ENCODE peak calls at places on chromosomes 4 and X, in four cellular contexts. I, U, J and E are unnamed samples.
A peak's percentile ranks its signal among the peaks of the same experiment; 100 is the strongest.

GRCh38 chrX:96314974-96315373 is 369.7 kb upstream of the DIAPH2 start:
- DNase-seq in I (no peak), U (no peak), J (no peak), E (no peak)

GRCh38 chrX:107724653-107725052 is 50.9 kb downstream of the TSC22D3 start:
- DNase-seq in I (no peak), U (no peak), J (no peak), E (no peak)

GRCh38 chr4:154686838-154687237 is 57.0 kb upstream of the LRAT start:
- DNase-seq in I (no peak), U (no peak), J (no peak), E (no peak)

GRCh38 chrX:8565729-8566128 is 101.1 kb downstream of the VCX3B start:
- DNase-seq in I (no peak), U (no peak), J (no peak), E (no peak)

GRCh38 chr4:113899260-113900177 is 79.9 kb downstream of the ARSJ start:
- DNase-seq in I (no peak), U (no peak), J (peak; percentile 45), E (no peak)

GRCh38 chrX:54439967-54440871 is at the start of gene TSR2:
- DNase-seq in I (peak; percentile 87), U (peak; percentile 74), J (peak; percentile 60), E (peak; percentile 89)

GRCh38 chr4:100790838-100791615 is 273.2 kb upstream of the EMCN start:
- DNase-seq in I (no peak), U (no peak), J (no peak), E (no peak)

GRCh38 chr4:114318309-114318708 is 280.3 kb upstream of the UGT8 start:
- DNase-seq in I (no peak), U (no peak), J (no peak), E (no peak)

GRCh38 chr4:114497116-114497515 is 101.5 kb upstream of the UGT8 start:
- DNase-seq in I (no peak), U (no peak), J (no peak), E (no peak)

GRCh38 chr4:150789864-150790263 is 207.9 kb downstream of the MAB21L2 start:
- DNase-seq in I (no peak), U (no peak), J (no peak), E (no peak)

GRCh38 chrX:39308126-39308525 is 506.9 kb downstream of the MID1IP1 start:
- DNase-seq in I (no peak), U (no peak), J (no peak), E (no peak)

GRCh38 chrX:63754141-63754859 is 30.7 kb downstream of the ARHGEF9 start:
- DNase-seq in I (no peak), U (no peak), J (no peak), E (peak; percentile 37)

GRCh38 chr4:162972661-162973202 is 194.0 kb downstream of the NAF1 start:
- DNase-seq in I (no peak), U (no peak), J (no peak), E (no peak)

GRCh38 chr4:151541438-151542071 is 132.6 kb downstream of the FHIP1A start:
- DNase-seq in I (no peak), U (no peak), J (no peak), E (no peak)

GRCh38 chr4:88609387-88609786 is 17.1 kb downstream of the HERC3 start:
- DNase-seq in I (no peak), U (no peak), J (no peak), E (no peak)

GRCh38 chrX:44874481-44875184 is 1.6 kb downstream of the KDM6A start:
- DNase-seq in I (no peak), U (no peak), J (no peak), E (peak; percentile 42)

GRCh38 chr4:25085621-25086020 is 54.9 kb upstream of the LGI2 start:
- DNase-seq in I (no peak), U (peak; percentile 42), J (no peak), E (no peak)

GRCh38 chrX:49309401-49309981 is 6.0 kb downstream of the GAGE10 start:
- DNase-seq in I (no peak), U (no peak), J (no peak), E (no peak)

GRCh38 chr4:75494563-75494962 is 19.6 kb downstream of the RCHY1 start:
- DNase-seq in I (no peak), U (no peak), J (no peak), E (no peak)

GRCh38 chr4:76905521-76905920 is 7.6 kb upstream of the SOWAHB start:
- DNase-seq in I (no peak), U (no peak), J (no peak), E (no peak)

GRCh38 chr4:82201805-82202636 is 171.8 kb downstream of the HNRNPD start:
- DNase-seq in I (no peak), U (no peak), J (no peak), E (no peak)

GRCh38 chr4:127809173-127809800 is 27.2 kb downstream of the HSPA4L start:
- DNase-seq in I (no peak), U (no peak), J (no peak), E (no peak)
- TF ChIP-seq CTCF in I (no peak), U (no peak), J (no peak), E (no peak)

GRCh38 chr4:92501456-92501855 is 197.7 kb downstream of the GRID2 start:
- DNase-seq in I (no peak), U (no peak), J (no peak), E (no peak)

GRCh38 chr4:92506933-92507332 is 203.2 kb downstream of the GRID2 start:
- DNase-seq in I (no peak), U (no peak), J (no peak), E (no peak)
- H3K4me1 ChIP-seq in I (no peaks in the 10 kb centered on the region), U (no peaks in the 10 kb centered on the region), J (no peaks in the 10 kb centered on the region), E (no peaks in the 10 kb centered on the region)

DNA sequence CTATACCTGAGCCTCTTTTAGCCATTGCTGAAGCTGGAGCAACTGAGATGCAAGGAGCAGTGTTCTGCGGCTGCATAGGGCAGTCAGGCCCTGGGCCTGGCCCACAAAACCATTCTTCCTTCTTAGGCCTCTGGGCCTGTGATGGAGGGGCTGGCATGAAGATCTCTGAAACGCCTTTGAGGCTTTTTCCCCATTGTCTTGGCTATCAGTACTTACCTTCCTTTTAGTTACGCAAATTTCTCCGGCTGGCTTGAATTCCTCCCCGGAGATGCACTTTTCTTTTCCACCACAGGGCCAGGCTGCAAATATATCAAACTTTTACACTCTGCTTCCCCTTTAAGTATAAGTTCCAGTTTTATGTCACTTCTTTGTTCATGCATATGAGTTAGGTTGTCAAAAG is 194.5 kb upstream of the PCDH7 start:
- DNase-seq in I (no peak), U (no peak), J (no peak), E (no peak)
- H3K9me3 ChIP-seq in I (no peaks in the 10 kb centered on the region), U (no peaks in the 10 kb centered on the region), J (no peaks in the 10 kb centered on the region), E (no peaks in the 10 kb centered on the region)

DNA sequence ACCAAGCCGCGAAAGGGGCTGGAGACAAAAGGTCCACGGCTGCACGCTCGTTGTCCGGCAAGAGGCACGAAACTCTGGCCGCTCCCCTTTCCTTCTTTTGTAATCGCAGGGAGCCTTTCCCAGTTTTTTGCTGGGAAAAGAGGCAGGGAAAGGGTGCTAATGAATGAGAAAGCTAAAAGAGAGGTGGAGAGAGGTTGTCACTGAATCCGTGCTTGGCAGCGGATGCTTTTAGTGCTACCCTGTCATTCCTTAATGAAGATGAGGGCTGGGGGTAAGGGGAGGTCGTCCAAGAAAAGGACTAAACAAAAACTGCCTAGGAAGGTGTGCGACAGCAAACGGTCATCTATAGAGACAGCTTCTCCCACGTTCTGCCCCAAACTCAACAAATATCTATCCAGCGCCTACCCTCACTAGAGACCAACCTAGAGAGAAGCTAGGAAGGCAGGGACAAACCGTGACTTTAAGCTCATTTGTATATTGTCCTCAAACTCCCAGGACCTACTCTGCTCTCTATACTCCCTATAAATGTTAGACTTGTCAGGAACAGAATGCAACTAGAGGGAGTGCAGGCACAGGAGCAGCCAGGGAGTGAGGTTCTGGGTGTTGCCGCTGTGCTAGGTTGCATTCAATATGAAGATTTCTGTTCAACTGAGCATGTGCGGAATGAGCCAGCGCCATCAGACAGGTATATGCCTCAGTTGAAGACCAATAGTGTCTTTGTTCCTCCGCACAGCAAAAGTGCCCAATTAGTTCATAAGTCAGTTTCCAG is 755 bp upstream of the CASK start:
- DNase-seq in I (no peak), U (no peak), J (no peak), E (no peak)
- TF ChIP-seq CTCF in I (no peak), U (peak; percentile 17), J (no peak), E (no peak)

GRCh38 chr4:8316251-8316771 is 46.8 kb downstream of the HTRA3 start:
- DNase-seq in I (peak; percentile 55), U (no peak), J (no peak), E (no peak)

GRCh38 chr4:8316911-8317351 is 47.4 kb downstream of the HTRA3 start:
- DNase-seq in I (peak; percentile 46), U (no peak), J (no peak), E (no peak)

GRCh38 chr4:8319061-8319460 is 49.5 kb downstream of the HTRA3 start:
- DNase-seq in I (no peak), U (no peak), J (no peak), E (no peak)

GRCh38 chr4:8318509-8318908 is 49.0 kb downstream of the HTRA3 start:
- DNase-seq in I (no peak), U (no peak), J (no peak), E (no peak)

GRCh38 chr4:8317474-8317873 is 47.9 kb downstream of the HTRA3 start:
- DNase-seq in I (no peak), U (no peak), J (no peak), E (no peak)
- H3K4me1 ChIP-seq in I (peaks cover 21% of the 10 kb centered on the region), U (peaks cover 48% of the 10 kb centered on the region), J (no peaks in the 10 kb centered on the region), E (peaks cover 7% of the 10 kb centered on the region)

DNA sequence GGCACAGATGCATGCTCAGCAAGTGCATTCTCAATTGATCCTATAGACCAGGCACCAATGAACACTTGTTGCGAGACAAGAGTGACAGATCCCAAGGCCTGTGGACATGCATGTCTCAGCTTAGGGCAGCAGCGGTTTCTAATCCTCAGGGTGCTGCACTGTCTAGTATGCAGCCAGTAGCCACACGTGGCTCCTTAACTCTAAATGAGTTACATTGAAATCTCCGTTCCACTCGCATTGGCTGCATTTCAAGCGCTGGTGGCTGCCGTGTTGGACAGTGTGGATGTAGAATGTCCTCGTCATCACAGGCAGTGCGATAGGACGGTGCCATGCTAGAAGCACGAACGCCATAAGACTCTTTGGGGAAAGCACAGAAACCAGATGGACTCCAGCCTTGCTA is 24.0 kb upstream of the AFAP1 start:
- DNase-seq in I (no peak), U (no peak), J (no peak), E (no peak)
- H3K9me3 ChIP-seq in I (no peaks in the 10 kb centered on the region), U (no peaks in the 10 kb centered on the region), J (no peaks in the 10 kb centered on the region), E (no peaks in the 10 kb centered on the region)